ENCODE peak calls at places on chromosome 17, in seven cellular contexts. D, R, P, T, F, L and C are unnamed samples.

GRCh38 chr17:16352838-16353701 is at the start of gene CENPV:
- DNase-seq in T (peak), D (no peak), L (peak), P (peak), F (peak), R (peak), C (peak)

GRCh38 chr17:77734371-77735050 is 224.0 kb upstream of the TNRC6C start:
- DNase-seq in L (peak), T (peak), D (peak), P (peak), F (no peak), R (no peak), C (no peak)

GRCh38 chr17:55190748-55191147 is 74.0 kb upstream of the HLF start:
- DNase-seq in P (no peak), T (no peak), D (no peak), L (no peak), F (no peak), R (no peak), C (no peak)

GRCh38 chr17:39946551-39947330 is 16.1 kb upstream of the GSDMA start:
- DNase-seq in L (no peak), D (no peak), T (no peak), F (no peak), P (no peak), R (no peak), C (no peak)

GRCh38 chr17:72334205-72334604 is 213.4 kb downstream of the SOX9 start:
- DNase-seq in D (no peak), F (no peak), L (peak), T (no peak), P (no peak), R (no peak), C (no peak)

GRCh38 chr17:44919885-44920564 is 4.7 kb upstream of the GFAP start:
- DNase-seq in R (peak), D (peak), T (peak), L (peak), F (peak), P (peak), C (peak)

GRCh38 chr17:18197535-18198194 is 14.0 kb downstream of the ALKBH5 start:
- DNase-seq in P (no peak), L (no peak), R (no peak), F (no peak), D (no peak), T (no peak), C (no peak)

GRCh38 chr17:142102-142661 is 4.8 kb downstream of the SCGB1C2 start:
- DNase-seq in F (peak), R (no peak), L (peak), T (peak), P (peak), D (no peak), C (peak)

GRCh38 chr17:57158296-57158695 is 73.2 kb downstream of the AKAP1 start:
- DNase-seq in R (no peak), D (no peak), T (no peak), L (no peak), F (no peak), P (no peak), C (no peak)

GRCh38 chr17:78266231-78266631 is 34.8 kb downstream of the TMEM235 start:
- DNase-seq in P (no peak), T (no peak), L (no peak), D (no peak), R (no peak), F (no peak), C (no peak)

GRCh38 chr17:5249615-5250014 is 15.0 kb upstream of the SCIMP start:
- DNase-seq in R (peak), L (peak), T (peak), D (peak), F (peak), P (peak), C (peak)